ENCODE peak calls at places on chromosomes 6 and 20, in nine cellular contexts. One of them, this sample, is unnamed.

GRCh38 chr20:21396921-21397340 is 395 bp downstream of the NKX2-4 start:
- DNase-seq in left ventricle myocardium inferior: no peak
- DNase-seq in fibroblast of pulmonary artery: no peak
- DNase-seq in right atrium auricular region: no peak
- DNase-seq in foreskin fibroblast: no peak
- DNase-seq in A549: no peak
- DNase-seq in endothelial cell of umbilical vein: no peak
- DNase-seq in psoas muscle: no peak
- DNase-seq in CD4-positive, alpha-beta T cell: no peak
- DNase-seq in this sample: no peak

GRCh38 chr6:38266921-38267354 is 372.8 kb downstream of the BTBD9 start:
- DNase-seq in right atrium auricular region: no peak
- DNase-seq in foreskin fibroblast: no peak
- DNase-seq in endothelial cell of umbilical vein: no peak
- DNase-seq in fibroblast of pulmonary artery: no peak
- DNase-seq in left ventricle myocardium inferior: no peak
- DNase-seq in A549: no peak
- DNase-seq in CD4-positive, alpha-beta T cell: no peak
- DNase-seq in psoas muscle: no peak
- DNase-seq in this sample: no peak

GRCh38 chr20:56875052-56875663 is 246.1 kb downstream of the TFAP2C start:
- DNase-seq in psoas muscle: no peak
- DNase-seq in A549: peak
- DNase-seq in fibroblast of pulmonary artery: peak
- DNase-seq in right atrium auricular region: no peak
- DNase-seq in left ventricle myocardium inferior: no peak
- DNase-seq in foreskin fibroblast: peak
- DNase-seq in endothelial cell of umbilical vein: no peak
- DNase-seq in CD4-positive, alpha-beta T cell: no peak
- DNase-seq in this sample: peak

GRCh38 chr20:56217820-56218219 is 30.7 kb upstream of the MC3R start:
- DNase-seq in A549: no peak
- DNase-seq in left ventricle myocardium inferior: no peak
- DNase-seq in right atrium auricular region: no peak
- DNase-seq in foreskin fibroblast: no peak
- DNase-seq in CD4-positive, alpha-beta T cell: no peak
- DNase-seq in fibroblast of pulmonary artery: no peak
- DNase-seq in endothelial cell of umbilical vein: no peak
- DNase-seq in psoas muscle: no peak
- DNase-seq in this sample: no peak

GRCh38 chr6:147299035-147299434 is 94.8 kb downstream of the STXBP5 start:
- DNase-seq in right atrium auricular region: no peak
- DNase-seq in left ventricle myocardium inferior: no peak
- DNase-seq in CD4-positive, alpha-beta T cell: no peak
- DNase-seq in psoas muscle: no peak
- DNase-seq in A549: no peak
- DNase-seq in fibroblast of pulmonary artery: no peak
- DNase-seq in endothelial cell of umbilical vein: no peak
- DNase-seq in foreskin fibroblast: no peak
- DNase-seq in this sample: no peak

GRCh38 chr20:62097881-62098407 is 24.3 kb upstream of the LSM14B start:
- DNase-seq in foreskin fibroblast: no peak
- DNase-seq in CD4-positive, alpha-beta T cell: no peak
- DNase-seq in A549: no peak
- DNase-seq in right atrium auricular region: no peak
- DNase-seq in endothelial cell of umbilical vein: no peak
- DNase-seq in left ventricle myocardium inferior: no peak
- DNase-seq in fibroblast of pulmonary artery: no peak
- DNase-seq in psoas muscle: no peak
- DNase-seq in this sample: no peak

GRCh38 chr6:169724554-169725269 is 412 bp upstream of the PHF10 start:
- DNase-seq in fibroblast of pulmonary artery: peak
- DNase-seq in psoas muscle: peak
- DNase-seq in A549: peak
- DNase-seq in right atrium auricular region: no peak
- DNase-seq in left ventricle myocardium inferior: peak
- DNase-seq in foreskin fibroblast: no peak
- DNase-seq in CD4-positive, alpha-beta T cell: peak
- DNase-seq in endothelial cell of umbilical vein: no peak
- DNase-seq in this sample: peak

GRCh38 chr6:134094436-134094835 is 42.0 kb upstream of the SLC2A12 start:
- DNase-seq in right atrium auricular region: no peak
- DNase-seq in foreskin fibroblast: no peak
- DNase-seq in left ventricle myocardium inferior: no peak
- DNase-seq in CD4-positive, alpha-beta T cell: no peak
- DNase-seq in endothelial cell of umbilical vein: no peak
- DNase-seq in fibroblast of pulmonary artery: no peak
- DNase-seq in A549: no peak
- DNase-seq in psoas muscle: no peak
- DNase-seq in this sample: no peak

GRCh38 chr20:55977723-55978481 is 27.4 kb downstream of the CBLN4 start:
- DNase-seq in endothelial cell of umbilical vein: no peak
- DNase-seq in left ventricle myocardium inferior: no peak
- DNase-seq in A549: no peak
- DNase-seq in psoas muscle: no peak
- DNase-seq in CD4-positive, alpha-beta T cell: no peak
- DNase-seq in right atrium auricular region: no peak
- DNase-seq in foreskin fibroblast: no peak
- DNase-seq in fibroblast of pulmonary artery: no peak
- DNase-seq in this sample: no peak

GRCh38 chr6:37865534-37865933 is 46.0 kb downstream of the ZFAND3 start:
- DNase-seq in right atrium auricular region: no peak
- DNase-seq in fibroblast of pulmonary artery: no peak
- DNase-seq in psoas muscle: no peak
- DNase-seq in endothelial cell of umbilical vein: no peak
- DNase-seq in foreskin fibroblast: no peak
- DNase-seq in A549: no peak
- DNase-seq in left ventricle myocardium inferior: no peak
- DNase-seq in CD4-positive, alpha-beta T cell: no peak
- DNase-seq in this sample: no peak

GRCh38 chr6:111952821-111953535 is 79.7 kb upstream of the FYN start:
- DNase-seq in left ventricle myocardium inferior: no peak
- DNase-seq in endothelial cell of umbilical vein: no peak
- DNase-seq in CD4-positive, alpha-beta T cell: no peak
- DNase-seq in psoas muscle: no peak
- DNase-seq in fibroblast of pulmonary artery: no peak
- DNase-seq in foreskin fibroblast: no peak
- DNase-seq in A549: peak
- DNase-seq in right atrium auricular region: no peak
- DNase-seq in this sample: peak

GRCh38 chr6:42095776-42096541 is 45.6 kb downstream of the TAF8 start:
- DNase-seq in A549: peak
- DNase-seq in foreskin fibroblast: no peak
- DNase-seq in psoas muscle: peak
- DNase-seq in right atrium auricular region: no peak
- DNase-seq in endothelial cell of umbilical vein: no peak
- DNase-seq in CD4-positive, alpha-beta T cell: no peak
- DNase-seq in fibroblast of pulmonary artery: no peak
- DNase-seq in left ventricle myocardium inferior: no peak
- DNase-seq in this sample: no peak

GRCh38 chr6:155530219-155530834 is 74.7 kb upstream of the NOX3 start:
- DNase-seq in fibroblast of pulmonary artery: peak
- DNase-seq in right atrium auricular region: no peak
- DNase-seq in CD4-positive, alpha-beta T cell: no peak
- DNase-seq in A549: peak
- DNase-seq in psoas muscle: no peak
- DNase-seq in foreskin fibroblast: peak
- DNase-seq in endothelial cell of umbilical vein: peak
- DNase-seq in left ventricle myocardium inferior: no peak
- DNase-seq in this sample: peak

GRCh38 chr6:111972714-111973678 is 80.9 kb upstream of the CCN6 start:
- DNase-seq in right atrium auricular region: peak
- DNase-seq in left ventricle myocardium inferior: peak
- DNase-seq in endothelial cell of umbilical vein: peak
- DNase-seq in fibroblast of pulmonary artery: peak
- DNase-seq in foreskin fibroblast: peak
- DNase-seq in A549: peak
- DNase-seq in psoas muscle: peak
- DNase-seq in CD4-positive, alpha-beta T cell: peak
- DNase-seq in this sample: peak

GRCh38 chr6:14313220-14313619 is 195.6 kb downstream of the CD83 start:
- DNase-seq in left ventricle myocardium inferior: no peak
- DNase-seq in endothelial cell of umbilical vein: no peak
- DNase-seq in CD4-positive, alpha-beta T cell: no peak
- DNase-seq in fibroblast of pulmonary artery: no peak
- DNase-seq in psoas muscle: no peak
- DNase-seq in foreskin fibroblast: no peak
- DNase-seq in A549: no peak
- DNase-seq in right atrium auricular region: no peak
- DNase-seq in this sample: no peak

GRCh38 chr6:14317616-14318015 is 200.0 kb downstream of the CD83 start:
- DNase-seq in fibroblast of pulmonary artery: no peak
- DNase-seq in foreskin fibroblast: no peak
- DNase-seq in endothelial cell of umbilical vein: no peak
- DNase-seq in right atrium auricular region: no peak
- DNase-seq in left ventricle myocardium inferior: no peak
- DNase-seq in CD4-positive, alpha-beta T cell: no peak
- DNase-seq in psoas muscle: no peak
- DNase-seq in A549: no peak
- DNase-seq in this sample: no peak

GRCh38 chr6:14320342-14320741 is 202.8 kb downstream of the CD83 start:
- DNase-seq in right atrium auricular region: no peak
- DNase-seq in left ventricle myocardium inferior: no peak
- DNase-seq in CD4-positive, alpha-beta T cell: no peak
- DNase-seq in endothelial cell of umbilical vein: no peak
- DNase-seq in psoas muscle: no peak
- DNase-seq in fibroblast of pulmonary artery: no peak
- DNase-seq in A549: no peak
- DNase-seq in foreskin fibroblast: no peak
- DNase-seq in this sample: no peak

GRCh38 chr6:14315353-14315752 is 197.8 kb downstream of the CD83 start:
- DNase-seq in left ventricle myocardium inferior: no peak
- DNase-seq in foreskin fibroblast: no peak
- DNase-seq in A549: no peak
- DNase-seq in right atrium auricular region: no peak
- DNase-seq in CD4-positive, alpha-beta T cell: no peak
- DNase-seq in endothelial cell of umbilical vein: no peak
- DNase-seq in fibroblast of pulmonary artery: no peak
- DNase-seq in psoas muscle: no peak
- DNase-seq in this sample: no peak

DNA sequence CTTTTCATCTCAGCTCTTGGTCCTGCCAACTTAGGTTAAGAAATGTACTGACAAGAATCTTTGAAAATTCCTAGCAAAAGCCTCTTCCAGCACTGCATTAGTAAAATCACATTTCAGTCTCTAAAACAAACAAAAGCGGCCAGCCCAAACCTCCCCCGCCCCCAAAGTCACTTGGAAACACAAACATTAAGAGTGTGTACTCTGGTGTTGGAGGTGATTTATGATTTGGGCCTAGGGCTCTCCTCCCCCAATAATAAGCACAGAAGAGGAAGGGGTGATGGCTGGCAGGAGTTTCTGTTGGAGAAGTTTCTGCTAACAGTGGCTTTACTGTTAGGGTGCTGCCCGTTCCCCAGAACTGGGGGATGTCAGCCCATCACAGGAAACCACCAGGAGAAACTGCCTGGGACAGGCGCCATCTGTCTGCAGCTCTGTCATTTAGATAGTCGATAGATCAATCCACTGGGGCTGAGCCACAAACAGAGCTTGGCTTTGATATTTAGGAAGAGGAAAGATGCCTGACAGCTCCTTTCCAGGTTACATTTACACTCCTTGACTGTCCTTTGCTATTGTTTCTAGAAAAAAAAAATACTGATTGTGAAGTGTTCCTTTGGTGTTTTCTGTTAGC is 199.5 kb downstream of the CD83 start:
- DNase-seq in psoas muscle: no peak
- DNase-seq in A549: no peak
- DNase-seq in CD4-positive, alpha-beta T cell: no peak
- DNase-seq in left ventricle myocardium inferior: no peak
- DNase-seq in endothelial cell of umbilical vein: no peak
- DNase-seq in right atrium auricular region: no peak
- DNase-seq in foreskin fibroblast: no peak
- DNase-seq in fibroblast of pulmonary artery: no peak
- DNase-seq in this sample: no peak
- TF ChIP-seq CTCF in psoas muscle: no peak
- TF ChIP-seq CTCF in A549: peak
- TF ChIP-seq CTCF in CD4-positive, alpha-beta T cell: peak
- TF ChIP-seq CTCF in left ventricle myocardium inferior: no peak
- TF ChIP-seq CTCF in endothelial cell of umbilical vein: no peak
- TF ChIP-seq CTCF in right atrium auricular region: no peak
- TF ChIP-seq CTCF in foreskin fibroblast: no peak
- TF ChIP-seq CTCF in fibroblast of pulmonary artery: no peak
- TF ChIP-seq CTCF in this sample: no peak

GRCh38 chr6:129500958-129501381 is 209.0 kb downstream of the ARHGAP18 start:
- DNase-seq in foreskin fibroblast: no peak
- DNase-seq in A549: peak
- DNase-seq in CD4-positive, alpha-beta T cell: no peak
- DNase-seq in right atrium auricular region: no peak
- DNase-seq in psoas muscle: no peak
- DNase-seq in fibroblast of pulmonary artery: peak
- DNase-seq in left ventricle myocardium inferior: no peak
- DNase-seq in endothelial cell of umbilical vein: peak
- DNase-seq in this sample: no peak
- TF ChIP-seq CTCF in foreskin fibroblast: no peak
- TF ChIP-seq CTCF in A549: peak
- TF ChIP-seq CTCF in CD4-positive, alpha-beta T cell: peak
- TF ChIP-seq CTCF in right atrium auricular region: peak
- TF ChIP-seq CTCF in psoas muscle: peak
- TF ChIP-seq CTCF in fibroblast of pulmonary artery: peak
- TF ChIP-seq CTCF in left ventricle myocardium inferior: peak
- TF ChIP-seq CTCF in endothelial cell of umbilical vein: peak
- TF ChIP-seq CTCF in this sample: peak

GRCh38 chr6:160930547-160931377 is 60.8 kb upstream of the MAP3K4 start:
- DNase-seq in CD4-positive, alpha-beta T cell: peak
- DNase-seq in foreskin fibroblast: peak
- DNase-seq in psoas muscle: peak
- DNase-seq in fibroblast of pulmonary artery: peak
- DNase-seq in left ventricle myocardium inferior: peak
- DNase-seq in A549: peak
- DNase-seq in right atrium auricular region: peak
- DNase-seq in endothelial cell of umbilical vein: peak
- DNase-seq in this sample: peak
- TF ChIP-seq CTCF in CD4-positive, alpha-beta T cell: peak
- TF ChIP-seq CTCF in foreskin fibroblast: peak
- TF ChIP-seq CTCF in psoas muscle: peak
- TF ChIP-seq CTCF in fibroblast of pulmonary artery: peak
- TF ChIP-seq CTCF in left ventricle myocardium inferior: peak
- TF ChIP-seq CTCF in A549: peak
- TF ChIP-seq CTCF in right atrium auricular region: peak
- TF ChIP-seq CTCF in endothelial cell of umbilical vein: peak
- TF ChIP-seq CTCF in this sample: peak

DNA sequence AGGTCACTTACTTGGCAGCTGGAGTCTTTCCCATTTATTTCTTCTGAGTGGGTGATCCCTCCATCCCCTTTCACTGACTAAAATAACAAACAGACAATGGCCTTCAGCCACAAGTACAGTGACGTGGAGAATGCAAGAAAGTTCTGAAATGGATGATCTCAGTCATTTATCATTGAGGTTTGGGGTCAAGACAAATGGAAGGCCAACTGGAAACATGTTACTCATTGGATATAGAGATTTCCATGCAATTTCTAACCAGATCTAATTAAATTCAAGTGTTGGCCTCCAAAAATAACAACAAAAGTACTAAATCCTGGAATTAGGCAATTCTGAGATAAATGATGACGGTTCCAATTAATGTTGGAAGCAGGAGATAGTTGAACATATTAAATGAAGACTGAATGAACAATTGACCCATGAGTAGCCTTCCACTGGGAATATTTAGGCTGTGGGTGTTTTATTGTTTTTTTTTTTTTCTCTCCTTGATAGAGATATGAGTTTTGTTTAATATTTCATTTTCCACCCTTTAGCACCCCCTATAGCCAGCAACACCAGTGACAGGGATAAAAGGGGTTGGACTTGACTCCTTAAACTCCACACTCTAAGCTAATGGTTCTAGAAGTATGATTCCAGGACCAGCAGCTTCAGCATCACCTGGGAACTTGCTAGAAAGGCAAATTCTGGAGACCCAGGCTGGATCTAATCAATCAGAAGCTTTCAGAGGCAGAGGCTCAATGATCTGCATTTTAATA is 112.8 kb downstream of the BCAS1 start:
- DNase-seq in endothelial cell of umbilical vein: peak
- DNase-seq in psoas muscle: no peak
- DNase-seq in left ventricle myocardium inferior: no peak
- DNase-seq in fibroblast of pulmonary artery: peak
- DNase-seq in A549: no peak
- DNase-seq in CD4-positive, alpha-beta T cell: no peak
- DNase-seq in right atrium auricular region: no peak
- DNase-seq in foreskin fibroblast: peak
- DNase-seq in this sample: peak
- TF ChIP-seq CTCF in endothelial cell of umbilical vein: no peak
- TF ChIP-seq CTCF in psoas muscle: no peak
- TF ChIP-seq CTCF in left ventricle myocardium inferior: no peak
- TF ChIP-seq CTCF in fibroblast of pulmonary artery: peak
- TF ChIP-seq CTCF in A549: no peak
- TF ChIP-seq CTCF in CD4-positive, alpha-beta T cell: no peak
- TF ChIP-seq CTCF in right atrium auricular region: no peak
- TF ChIP-seq CTCF in foreskin fibroblast: peak
- TF ChIP-seq CTCF in this sample: peak